ENCODE peak calls at places on chromosomes 4 and X, in four cellular contexts. S, U, E and N are unnamed samples.

GRCh38 chrX:28127662-28128061 is 146.4 kb upstream of the DCAF8L1 start:
- DNase-seq in S (no peak), E (no peak), U (no peak), N (no peak)

GRCh38 chr4:139833131-139833930 is 167.7 kb downstream of the MGST2 start:
- DNase-seq in E (no peak), U (no peak), S (no peak), N (no peak)

GRCh38 chr4:133801858-133802257 is 399.7 kb downstream of the PABPC4L start:
- DNase-seq in E (no peak), S (no peak), U (no peak), N (no peak)

GRCh38 chr4:93317571-93317970 is 511.0 kb upstream of the ATOH1 start:
- DNase-seq in S (no peak), U (no peak), E (no peak), N (no peak)

GRCh38 chr4:13325744-13326143 is 158.4 kb downstream of the RAB28 start:
- DNase-seq in E (no peak), S (no peak), U (no peak), N (no peak)

GRCh38 chr4:25810016-25810415 is 52.8 kb downstream of the SEL1L3 start:
- DNase-seq in E (no peak), U (no peak), S (no peak), N (peak; percentile 98)

GRCh38 chrX:34900691-34901090 is 41.9 kb upstream of the FAM47B start:
- DNase-seq in U (no peak), E (no peak), S (peak; percentile 76), N (no peak)

GRCh38 chr4:147730333-147730732 is 1.6 kb upstream of the ARHGAP10 start:
- DNase-seq in S (no peak), E (no peak), U (no peak), N (no peak)

GRCh38 chr4:168794092-168794707 is 215.9 kb downstream of the CBR4 start:
- DNase-seq in U (no peak), E (no peak), S (no peak), N (no peak)

GRCh38 chr4:131488772-131489171 is 1660.3 kb upstream of the PCDH10 start:
- DNase-seq in E (no peak), U (no peak), S (peak; percentile 32), N (no peak)

GRCh38 chrX:25144043-25144940 is 128.5 kb upstream of the ARX start:
- DNase-seq in E (peak; percentile 15), U (no peak), S (peak; percentile 67), N (peak; percentile 68)

GRCh38 chr4:161952382-161952781 is 211.4 kb downstream of the FSTL5 start:
- DNase-seq in S (peak; percentile 5), E (no peak), U (no peak), N (no peak)

GRCh38 chr4:1462768-1463075 is 56.5 kb upstream of the NKX1-1 start:
- DNase-seq in S (no peak), U (no peak), E (no peak), N (no peak)